ENCODE peak calls at places on chromosomes 12 and 14, in four cellular contexts. Z, C, G and R are unnamed samples.

GRCh38 chr12:125286005-125286727 is 220.9 kb downstream of the AACS start:
- DNase-seq in Z (no peak), C (no peak), G (no peak), R (no peak)

GRCh38 chr14:73829526-73830431 is 21.9 kb upstream of the PTGR2 start:
- DNase-seq in Z (peak; percentile 52), C (no peak), G (no peak), R (peak; percentile 87)

GRCh38 chr12:100437038-100437841 is 36.4 kb upstream of the NR1H4 start:
- DNase-seq in Z (no peak), C (no peak), G (peak; percentile 10), R (no peak)

GRCh38 chr14:100028990-100029677 is 36.1 kb upstream of the EVL start:
- DNase-seq in Z (no peak), C (no peak), G (no peak), R (no peak)

GRCh38 chr12:51023625-51024395 is 2.4 kb downstream of the SLC11A2 start:
- DNase-seq in Z (no peak), C (no peak), G (no peak), R (no peak)

GRCh38 chr12:102016472-102016871 is 45.3 kb downstream of the WASHC3 start:
- DNase-seq in Z (no peak), C (no peak), G (no peak), R (no peak)

GRCh38 chr14:68718033-68718725 is 74.7 kb downstream of the ZFP36L1 start:
- DNase-seq in Z (no peak), C (no peak), G (peak; percentile 30), R (no peak)

GRCh38 chr12:94012508-94013044 is 135.8 kb upstream of the PLXNC1 start:
- DNase-seq in Z (no peak), C (no peak), G (no peak), R (no peak)

GRCh38 chr14:91417134-91417982 is at the start of gene CCDC88C:
- DNase-seq in Z (no peak), C (peak; percentile 53), G (peak; percentile 87), R (no peak)

GRCh38 chr14:33475623-33476022 is 475.3 kb downstream of the EGLN3 start:
- DNase-seq in Z (no peak), C (peak; percentile 61), G (peak; percentile 49), R (peak; percentile 19)

GRCh38 chr12:107415066-107415465 is 270.5 kb upstream of the PWP1 start:
- DNase-seq in Z (peak; percentile 37), C (no peak), G (no peak), R (peak; percentile 45)

GRCh38 chr14:80024417-80024816 is 186.9 kb downstream of the DIO2 start:
- DNase-seq in Z (no peak), C (no peak), G (no peak), R (no peak)

DNA sequence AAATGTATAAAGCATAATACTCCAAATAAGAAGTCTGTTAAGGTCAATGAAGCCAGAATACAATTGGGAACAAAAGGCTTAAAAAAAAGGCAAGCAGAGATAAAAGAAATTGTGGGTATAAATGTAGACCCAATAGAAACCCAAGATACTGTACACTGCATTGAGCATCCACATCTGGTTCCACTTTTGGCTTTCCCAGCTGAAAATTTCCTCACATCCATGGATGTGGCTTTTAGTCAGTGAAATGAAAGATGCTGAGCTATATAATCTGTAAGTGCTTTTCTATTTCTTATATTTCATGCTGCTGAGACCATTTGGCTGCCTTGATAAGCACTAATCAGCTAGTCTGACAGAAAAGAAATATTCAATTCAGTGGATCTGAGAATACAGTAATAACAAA is 83.5 kb downstream of the PTPRR start:
- DNase-seq in Z (no peak), C (no peak), G (no peak), R (no peak)
- TF ChIP-seq CTCF in Z (no peak), C (no peak), G (no peak), R (no peak)

GRCh38 chr12:57063991-57064725 is 14.2 kb upstream of the MYO1A start:
- DNase-seq in Z (no peak), C (no peak), G (no peak), R (no peak)
- H3K4me3 ChIP-seq in Z (no peak overlapping the region), C (no peak overlapping the region), G (no peak overlapping the region), R (no peak overlapping the region)

GRCh38 chr12:19643635-19644034 is 204.3 kb downstream of the AEBP2 start:
- DNase-seq in Z (peak; percentile 37), C (no peak), G (no peak), R (peak; percentile 53)
- TF ChIP-seq CTCF in Z (peak; percentile 76), C (peak; percentile 70), G (peak; percentile 3), R (peak; percentile 84)

DNA sequence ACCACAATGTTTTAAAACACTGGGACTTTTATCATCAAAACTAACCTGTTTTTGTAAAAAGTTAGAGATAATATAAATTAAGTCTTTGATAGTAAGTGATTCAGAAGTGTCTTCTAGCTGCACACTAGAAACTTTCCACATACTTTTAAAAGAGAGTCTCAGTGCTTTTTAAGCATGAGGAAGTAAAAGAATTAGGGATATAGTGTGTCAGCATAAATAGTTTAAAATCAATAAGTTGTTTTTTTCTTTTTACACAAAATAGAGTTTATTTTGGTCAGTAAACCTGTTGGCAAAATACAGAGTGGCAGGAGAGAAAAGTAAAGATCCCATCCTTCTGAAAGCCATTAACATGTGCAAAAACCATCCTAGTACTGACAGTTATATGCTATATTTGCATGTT is 1.7 kb downstream of the DNM1L start:
- DNase-seq in Z (no peak), C (no peak), G (no peak), R (no peak)
- H3K4me3 ChIP-seq in Z (no peak overlapping the region), C (peak overlapping the region; percentile 83), G (no peak overlapping the region), R (no peak overlapping the region)

GRCh38 chr12:11827096-11827841 is 177.8 kb downstream of the ETV6 start:
- DNase-seq in Z (no peak), C (no peak), G (peak; percentile 71), R (no peak)
- TF ChIP-seq CTCF in Z (no peak), C (no peak), G (no peak), R (no peak)

GRCh38 chr14:36517242-36518030 is 2.6 kb downstream of the NKX2-1 start:
- DNase-seq in Z (no peak), C (no peak), G (no peak), R (no peak)

GRCh38 chr14:36519431-36520321 is at the start of gene NKX2-1:
- DNase-seq in Z (no peak), C (no peak), G (no peak), R (no peak)

GRCh38 chr14:36516719-36517241 is 3.3 kb downstream of the NKX2-1 start:
- DNase-seq in Z (no peak), C (no peak), G (no peak), R (no peak)

GRCh38 chr14:36518031-36518585 is 1.9 kb downstream of the NKX2-1 start:
- DNase-seq in Z (no peak), C (no peak), G (no peak), R (no peak)

GRCh38 chr14:36518586-36519430 is 1.2 kb downstream of the NKX2-1 start:
- DNase-seq in Z (no peak), C (no peak), G (no peak), R (no peak)
- H3K4me3 ChIP-seq in Z (no peak overlapping the region), C (peak overlapping the region; percentile 57), G (no peak overlapping the region), R (no peak overlapping the region)

GRCh38 chr12:11264501-11264900 is 5.0 kb downstream of the PRB3 start:
- DNase-seq in Z (no peak), C (no peak), G (no peak), R (no peak)
- TF ChIP-seq CTCF in Z (no peak), C (no peak), G (no peak), R (no peak)

GRCh38 chr12:6386522-6386921 is 2.6 kb downstream of the LTBR start:
- DNase-seq in Z (no peak), C (no peak), G (no peak), R (no peak)
- H3K4me3 ChIP-seq in Z (no peak overlapping the region), C (no peak overlapping the region), G (no peak overlapping the region), R (no peak overlapping the region)

GRCh38 chr12:120495723-120496352 is at the start of gene DYNLL1:
- DNase-seq in Z (peak; percentile 79), C (peak; percentile 98), G (peak; percentile 98), R (peak; percentile 92)
- TF ChIP-seq CTCF in Z (no peak), C (peak; percentile 41), G (peak; percentile 36), R (no peak)